ENCODE peak calls at places on chromosomes 4 and X, in seven cellular contexts. L, W, X, N, S, Y and H are unnamed samples.

GRCh38 chr4:16573744-16574143 is 324.7 kb downstream of the LDB2 start:
- DNase-seq in X (no peak), W (no peak), Y (no peak), L (no peak), N (peak; percentile 62), S (peak; percentile 81), H (peak; percentile 22)

GRCh38 chr4:25308266-25308665 is 4.3 kb upstream of the ZCCHC4 start:
- DNase-seq in Y (no peak), S (no peak), N (no peak), X (no peak), L (no peak), W (no peak), H (no peak)

GRCh38 chr4:39319678-39320077 is 46.5 kb downstream of the RFC1 start:
- DNase-seq in Y (no peak), S (peak; percentile 40), L (peak; percentile 91), W (peak; percentile 35), X (peak; percentile 54), N (no peak), H (no peak)

GRCh38 chr4:124873361-124874171 is 161.0 kb upstream of the ANKRD50 start:
- DNase-seq in Y (no peak), S (no peak), W (no peak), L (no peak), X (no peak), N (no peak), H (peak; percentile 1)

GRCh38 chrX:153967536-153968214 is 3.9 kb downstream of the HCFC1 start:
- DNase-seq in S (no peak), X (no peak), N (no peak), Y (no peak), L (no peak), W (no peak), H (peak; percentile 44)

GRCh38 chrX:57902633-57903032 is 7.6 kb downstream of the ZXDA start:
- DNase-seq in W (no peak), Y (no peak), S (no peak), N (no peak), X (no peak), L (no peak), H (no peak)

GRCh38 chr4:139808381-139809206 is 143.0 kb downstream of the MGST2 start:
- DNase-seq in Y (peak; percentile 67), N (no peak), S (no peak), L (no peak), W (no peak), X (no peak), H (peak; percentile 59)

GRCh38 chr4:26356067-26356466 is 35.3 kb downstream of the RBPJ start:
- DNase-seq in W (no peak), Y (no peak), X (no peak), S (no peak), L (no peak), N (no peak), H (no peak)

GRCh38 chr4:143399113-143399949 is 62.7 kb downstream of the GAB1 start:
- DNase-seq in L (peak; percentile 54), Y (peak; percentile 18), S (no peak), W (no peak), X (no peak), N (no peak), H (peak; percentile 61)